ENCODE peak calls at places on chromosomes 11 and 22, in ten cellular contexts. P, Y, J, G, A, C, F, T, I and O are unnamed samples.

GRCh38 chr11:24373516-24373915 is 123.3 kb upstream of the LUZP2 start:
- DNase-seq in P (no peak), Y (no peak), J (peak), G (no peak), A (no peak), C (no peak), F (no peak), T (no peak), I (no peak), O (no peak)

GRCh38 chr11:110196241-110196754 is 100.1 kb downstream of the RDX start:
- DNase-seq in P (peak), Y (no peak), J (peak), G (no peak), A (no peak), C (no peak), F (no peak), T (no peak), I (peak), O (peak)

GRCh38 chr22:29126670-29127069 is 53.8 kb downstream of the KREMEN1 start:
- DNase-seq in P (no peak), Y (no peak), J (no peak), G (no peak), A (no peak), C (no peak), F (no peak), T (no peak), I (no peak), O (no peak)

GRCh38 chr11:34656062-34656720 is 35.3 kb downstream of the EHF start:
- DNase-seq in P (peak), Y (no peak), J (no peak), G (no peak), A (no peak), C (no peak), F (no peak), T (no peak), I (no peak), O (no peak)

GRCh38 chr11:47591764-47592163 is 2.4 kb downstream of the C1QTNF4 start:
- DNase-seq in P (no peak), Y (no peak), J (no peak), G (no peak), A (no peak), C (no peak), F (no peak), T (no peak), I (no peak), O (no peak)

GRCh38 chr11:122215244-122215992 is 99.4 kb upstream of the BLID start:
- DNase-seq in P (peak), Y (peak), J (peak), G (peak), A (peak), C (peak), F (peak), T (peak), I (peak), O (no peak)

GRCh38 chr11:44398266-44399045 is 88.5 kb upstream of the ALX4 start:
- DNase-seq in P (no peak), Y (no peak), J (no peak), G (no peak), A (no peak), C (no peak), F (no peak), T (peak), I (no peak), O (peak)

GRCh38 chr11:73260127-73260457 is 12.0 kb upstream of the P2RY6 start:
- DNase-seq in P (no peak), Y (no peak), J (no peak), G (no peak), A (no peak), C (no peak), F (no peak), T (peak), I (peak), O (no peak)

GRCh38 chr11:13818325-13818724 is 144.2 kb upstream of the SPON1 start:
- DNase-seq in P (no peak), Y (no peak), J (no peak), G (no peak), A (no peak), C (no peak), F (no peak), T (no peak), I (no peak), O (no peak)

GRCh38 chr22:19271273-19271855 is 20.2 kb downstream of the CLTCL1 start:
- DNase-seq in P (no peak), Y (no peak), J (no peak), G (no peak), A (no peak), C (no peak), F (no peak), T (no peak), I (no peak), O (no peak)

GRCh38 chr22:19266547-19267086 is 24.9 kb downstream of the CLTCL1 start:
- DNase-seq in P (no peak), Y (no peak), J (no peak), G (no peak), A (no peak), C (no peak), F (no peak), T (no peak), I (no peak), O (no peak)

GRCh38 chr22:19271856-19272535 is 19.5 kb downstream of the CLTCL1 start:
- DNase-seq in P (no peak), Y (no peak), J (no peak), G (no peak), A (no peak), C (peak), F (no peak), T (no peak), I (no peak), O (no peak)

GRCh38 chr22:19275104-19275503 is 16.4 kb downstream of the CLTCL1 start:
- DNase-seq in P (no peak), Y (no peak), J (no peak), G (no peak), A (no peak), C (no peak), F (no peak), T (no peak), I (no peak), O (no peak)

DNA sequence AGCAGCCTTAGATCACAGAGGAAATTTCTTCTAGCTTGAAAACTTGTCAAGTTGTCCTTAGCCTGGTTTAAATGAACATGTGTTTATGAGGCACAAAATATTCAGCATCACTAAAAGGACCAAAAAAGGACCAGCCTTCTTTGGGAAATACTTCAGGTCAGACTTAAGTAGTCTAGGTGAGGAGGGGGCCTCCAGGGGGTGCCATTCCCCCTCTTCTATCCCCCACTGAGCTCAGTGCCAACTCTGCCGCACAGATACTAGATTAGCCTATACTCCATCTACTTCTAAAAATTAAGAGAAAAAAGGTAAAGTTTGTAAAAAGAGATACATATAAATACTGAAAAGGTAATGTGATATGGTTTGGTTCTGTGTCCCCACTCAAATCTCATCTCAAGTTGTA is 20.6 kb downstream of the CLTCL1 start:
- DNase-seq in P (no peak), Y (no peak), J (no peak), G (no peak), A (no peak), C (no peak), F (no peak), T (no peak), I (no peak), O (no peak)
- TF ChIP-seq CTCF in P (no peak), Y (no peak), J (no peak), G (no peak), A (no peak), C (no peak), F (no peak), T (no peak), I (no peak), O (no peak)

GRCh38 chr11:130160460-130161090 is 993 bp downstream of the ST14 start:
- DNase-seq in P (no peak), Y (no peak), J (no peak), G (no peak), A (no peak), C (no peak), F (no peak), T (no peak), I (no peak), O (no peak)
- H3K4me3 ChIP-seq in P (no peak), Y (no peak), J (peak), G (no peak), A (no peak), C (no peak), F (peak), T (peak), I (no peak), O (peak)

GRCh38 chr22:20216863-20217499 is 51.1 kb downstream of the RTN4R start:
- DNase-seq in P (no peak), Y (no peak), J (no peak), G (no peak), A (no peak), C (no peak), F (no peak), T (no peak), I (no peak), O (no peak)

GRCh38 chr22:20214853-20215252 is 53.3 kb downstream of the RTN4R start:
- DNase-seq in P (no peak), Y (no peak), J (no peak), G (no peak), A (no peak), C (no peak), F (no peak), T (no peak), I (no peak), O (no peak)

GRCh38 chr22:20217563-20217962 is 50.6 kb downstream of the RTN4R start:
- DNase-seq in P (no peak), Y (no peak), J (no peak), G (no peak), A (no peak), C (no peak), F (no peak), T (no peak), I (no peak), O (no peak)

GRCh38 chr22:20213833-20214708 is 54.0 kb downstream of the RTN4R start:
- DNase-seq in P (no peak), Y (no peak), J (no peak), G (no peak), A (no peak), C (no peak), F (no peak), T (no peak), I (no peak), O (no peak)

DNA sequence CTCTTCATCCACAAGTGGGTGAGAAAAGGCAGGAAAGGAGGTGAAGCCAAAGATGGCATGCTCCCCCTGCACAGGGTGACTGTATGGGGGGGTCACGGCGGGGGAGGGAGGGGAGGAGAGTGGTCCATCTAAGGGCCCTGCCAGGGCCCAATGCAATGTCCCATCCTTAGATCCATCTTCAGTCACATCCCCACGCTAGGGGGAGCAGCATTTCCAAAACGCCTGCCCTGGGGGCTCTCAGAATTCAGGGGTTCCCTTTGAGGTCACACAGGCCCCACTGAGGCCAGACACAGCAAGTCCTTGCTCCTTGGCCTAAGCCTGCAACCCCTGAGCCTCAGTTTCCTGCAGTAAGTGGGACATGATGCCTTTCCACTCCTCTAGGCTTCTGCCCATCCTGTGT is 52.4 kb downstream of the RTN4R start:
- DNase-seq in P (no peak), Y (no peak), J (no peak), G (no peak), A (no peak), C (no peak), F (no peak), T (no peak), I (no peak), O (no peak)
- TF ChIP-seq CTCF in P (peak), Y (no peak), J (no peak), G (no peak), A (no peak), C (no peak), F (no peak), T (no peak), I (no peak), O (no peak)

GRCh38 chr22:24419480-24419860 is 7.9 kb upstream of the ADORA2A start:
- DNase-seq in P (no peak), Y (no peak), J (no peak), G (no peak), A (no peak), C (no peak), F (peak), T (no peak), I (no peak), O (no peak)

GRCh38 chr22:24418786-24419479 is 8.5 kb upstream of the ADORA2A start:
- DNase-seq in P (no peak), Y (no peak), J (no peak), G (no peak), A (no peak), C (no peak), F (peak), T (peak), I (no peak), O (no peak)

GRCh38 chr22:24420977-24421343 is 6.4 kb upstream of the ADORA2A start:
- DNase-seq in P (no peak), Y (no peak), J (no peak), G (no peak), A (no peak), C (no peak), F (peak), T (no peak), I (no peak), O (no peak)

GRCh38 chr22:24421428-24421931 is 5.9 kb upstream of the ADORA2A start:
- DNase-seq in P (no peak), Y (no peak), J (peak), G (no peak), A (no peak), C (no peak), F (peak), T (no peak), I (no peak), O (no peak)

GRCh38 chr22:24420072-24420976 is 7.1 kb upstream of the ADORA2A start:
- DNase-seq in P (no peak), Y (no peak), J (no peak), G (no peak), A (no peak), C (no peak), F (peak), T (no peak), I (no peak), O (no peak)
- H3K4me3 ChIP-seq in P (no peak), Y (no peak), J (no peak), G (no peak), A (no peak), C (no peak), F (no peak), T (no peak), I (no peak), O (no peak)

GRCh38 chr22:25403752-25404471 is 160.6 kb upstream of the GRK3 start:
- DNase-seq in P (peak), Y (no peak), J (peak), G (no peak), A (peak), C (no peak), F (no peak), T (no peak), I (no peak), O (no peak)
- TF ChIP-seq CTCF in P (no peak), Y (no peak), J (no peak), G (no peak), A (no peak), C (no peak), F (no peak), T (no peak), I (no peak), O (no peak)

GRCh38 chr11:31809857-31810778 is 1.0 kb downstream of the PAX6 start:
- DNase-seq in P (peak), Y (no peak), J (peak), G (no peak), A (no peak), C (no peak), F (no peak), T (no peak), I (peak), O (no peak)

GRCh38 chr11:31810779-31811647 is at the start of gene PAX6:
- DNase-seq in P (peak), Y (no peak), J (peak), G (no peak), A (no peak), C (no peak), F (no peak), T (no peak), I (peak), O (peak)

GRCh38 chr11:31808721-31809542 is 2.2 kb downstream of the PAX6 start:
- DNase-seq in P (no peak), Y (no peak), J (no peak), G (no peak), A (no peak), C (no peak), F (no peak), T (no peak), I (no peak), O (no peak)

GRCh38 chr11:31808268-31808667 is 2.9 kb downstream of the PAX6 start:
- DNase-seq in P (no peak), Y (no peak), J (no peak), G (no peak), A (no peak), C (no peak), F (no peak), T (no peak), I (no peak), O (no peak)

GRCh38 chr11:31809543-31809856 is 1.6 kb downstream of the PAX6 start:
- DNase-seq in P (no peak), Y (no peak), J (no peak), G (no peak), A (no peak), C (no peak), F (no peak), T (no peak), I (no peak), O (no peak)
- H3K4me3 ChIP-seq in P (peak), Y (no peak), J (peak), G (peak), A (no peak), C (no peak), F (no peak), T (no peak), I (no peak), O (peak)

DNA sequence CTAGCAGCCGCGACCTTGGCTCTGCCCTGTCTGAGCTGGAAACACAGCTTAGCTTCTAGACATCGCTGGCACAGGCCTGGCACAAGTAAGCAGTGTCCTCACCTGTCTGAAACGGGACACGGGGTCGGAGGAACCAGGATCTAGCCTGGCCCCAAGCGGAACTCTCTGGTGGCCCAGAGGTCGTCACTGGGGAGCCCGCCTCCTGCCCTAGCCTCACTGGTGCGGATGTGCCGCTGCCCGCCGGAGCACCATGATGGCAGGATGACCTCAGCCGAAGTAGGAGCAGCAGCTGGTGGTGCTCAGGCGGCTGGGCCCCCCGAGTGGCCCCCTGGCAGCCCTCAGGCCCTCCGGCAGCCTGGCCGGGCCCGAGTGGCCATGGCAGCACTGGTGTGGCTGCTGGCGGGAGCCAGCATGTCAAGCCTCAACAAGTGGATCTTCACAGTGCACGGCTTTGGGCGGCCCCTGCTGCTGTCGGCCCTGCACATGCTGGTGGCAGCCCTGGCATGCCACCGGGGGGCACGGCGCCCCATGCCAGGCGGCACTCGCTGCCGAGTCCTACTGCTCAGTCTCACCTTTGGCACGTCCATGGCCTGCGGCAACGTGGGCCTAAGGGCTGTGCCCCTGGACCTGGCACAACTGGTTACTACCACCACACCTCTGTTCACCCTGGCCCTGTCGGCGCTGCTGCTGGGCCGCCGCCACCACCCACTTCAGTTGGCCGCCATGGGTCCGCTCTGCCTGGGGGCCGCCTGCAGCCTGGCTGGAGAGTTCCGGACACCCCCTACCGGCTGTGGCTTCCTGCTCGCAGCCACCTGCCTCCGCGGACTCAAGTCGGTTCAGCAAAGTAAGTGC is 871 bp downstream of the SLC35E4 start:
- DNase-seq in P (peak), Y (peak), J (no peak), G (peak), A (no peak), C (no peak), F (peak), T (peak), I (no peak), O (no peak)
- TF ChIP-seq CTCF in P (peak), Y (no peak), J (no peak), G (peak), A (no peak), C (peak), F (no peak), T (no peak), I (no peak), O (no peak)